ENCODE peak calls at places on chromosome 18, in nine cellular contexts. U, W, N, Q, T, P, S, C and K are unnamed samples.

GRCh38 chr18:41391616-41392610 is 563.1 kb upstream of the PIK3C3 start:
- DNase-seq in U (peak; percentile 28), W (peak; percentile 4), N (peak; percentile 54), Q (peak; percentile 60), T (peak; percentile 41), P (no peak), S (peak; percentile 12), C (no peak), K (peak; percentile 16)

GRCh38 chr18:36572135-36572856 is 256.5 kb downstream of the TPGS2 start:
- DNase-seq in U (no peak), W (peak; percentile 30), N (no peak), Q (peak; percentile 44), T (no peak), P (no peak), S (peak; percentile 23), C (no peak), K (peak; percentile 39)

GRCh38 chr18:24198461-24198860 is 59.6 kb downstream of the CABYR start:
- DNase-seq in U (no peak), W (no peak), N (no peak), Q (no peak), T (no peak), P (no peak), S (peak; percentile 73), C (no peak), K (no peak)

GRCh38 chr18:78123926-78124797 is 855.5 kb upstream of the SALL3 start:
- DNase-seq in U (no peak), W (no peak), N (no peak), Q (no peak), T (no peak), P (no peak), S (no peak), C (no peak), K (no peak)

GRCh38 chr18:42706618-42707017 is 408.9 kb downstream of the RIT2 start:
- DNase-seq in U (no peak), W (peak; percentile 1), N (no peak), Q (no peak), T (no peak), P (no peak), S (no peak), C (no peak), K (no peak)

GRCh38 chr18:11005528-11005927 is 143.8 kb downstream of the PIEZO2 start:
- DNase-seq in U (peak; percentile 82), W (peak; percentile 52), N (peak; percentile 65), Q (peak; percentile 53), T (no peak), P (no peak), S (no peak), C (no peak), K (peak; percentile 63)

GRCh38 chr18:42051411-42051810 is 96.4 kb downstream of the PIK3C3 start:
- DNase-seq in U (no peak), W (no peak), N (no peak), Q (no peak), T (no peak), P (no peak), S (no peak), C (no peak), K (no peak)

GRCh38 chr18:46429649-46430224 is 227.3 kb downstream of the LOXHD1 start:
- DNase-seq in U (no peak), W (no peak), N (no peak), Q (no peak), T (no peak), P (no peak), S (no peak), C (no peak), K (no peak)

GRCh38 chr18:41075212-41075611 is 879.8 kb upstream of the PIK3C3 start:
- DNase-seq in U (no peak), W (peak; percentile 6), N (no peak), Q (peak; percentile 97), T (no peak), P (no peak), S (no peak), C (no peak), K (no peak)

GRCh38 chr18:59042477-59042842 is 97.2 kb upstream of the SEC11C start:
- DNase-seq in U (no peak), W (no peak), N (no peak), Q (no peak), T (no peak), P (no peak), S (no peak), C (no peak), K (no peak)

GRCh38 chr18:8929381-8929780 is 173.1 kb upstream of the NDUFV2 start:
- DNase-seq in U (no peak), W (no peak), N (no peak), Q (peak; percentile 41), T (no peak), P (no peak), S (no peak), C (no peak), K (no peak)
- TF ChIP-seq CTCF in U (no peak), W (no peak), N (no peak), Q (no peak), T (no peak), P (no peak), S (no peak), C (no peak), K (no peak)

GRCh38 chr18:50982086-50982801 is 14.4 kb downstream of the ELAC1 start:
- DNase-seq in U (no peak), W (no peak), N (no peak), Q (no peak), T (no peak), P (no peak), S (no peak), C (no peak), K (no peak)

GRCh38 chr18:50981381-50981780 is 13.5 kb downstream of the ELAC1 start:
- DNase-seq in U (no peak), W (no peak), N (no peak), Q (peak; percentile 42), T (no peak), P (no peak), S (no peak), C (no peak), K (no peak)

GRCh38 chr18:50986360-50987087 is 18.7 kb downstream of the ELAC1 start:
- DNase-seq in U (no peak), W (peak; percentile 13), N (no peak), Q (peak; percentile 63), T (no peak), P (no peak), S (no peak), C (no peak), K (no peak)

GRCh38 chr18:50987261-50987660 is 19.4 kb downstream of the ELAC1 start:
- DNase-seq in U (no peak), W (no peak), N (no peak), Q (no peak), T (no peak), P (no peak), S (no peak), C (no peak), K (no peak)

GRCh38 chr18:50982802-50983179 is 15.0 kb downstream of the ELAC1 start:
- DNase-seq in U (no peak), W (no peak), N (no peak), Q (no peak), T (no peak), P (no peak), S (no peak), C (no peak), K (no peak)
- TF ChIP-seq CTCF in U (no peak), W (no peak), N (no peak), Q (no peak), T (no peak), P (peak; percentile 48), S (no peak), C (no peak), K (no peak)

GRCh38 chr18:56302161-56302560 is 336.2 kb downstream of the TXNL1 start:
- DNase-seq in U (no peak), W (no peak), N (no peak), Q (no peak), T (no peak), P (no peak), S (no peak), C (no peak), K (no peak)

GRCh38 chr18:56296381-56296780 is 342.0 kb downstream of the TXNL1 start:
- DNase-seq in U (no peak), W (no peak), N (no peak), Q (no peak), T (no peak), P (no peak), S (no peak), C (no peak), K (no peak)

GRCh38 chr18:56299740-56300139 is 338.7 kb downstream of the TXNL1 start:
- DNase-seq in U (no peak), W (no peak), N (no peak), Q (no peak), T (no peak), P (no peak), S (no peak), C (no peak), K (no peak)

GRCh38 chr18:56294484-56295183 is 343.8 kb downstream of the TXNL1 start:
- DNase-seq in U (no peak), W (no peak), N (no peak), Q (no peak), T (no peak), P (no peak), S (no peak), C (no peak), K (no peak)

GRCh38 chr18:56298935-56299334 is 339.5 kb downstream of the TXNL1 start:
- DNase-seq in U (no peak), W (peak; percentile 21), N (no peak), Q (peak; percentile 36), T (no peak), P (no peak), S (no peak), C (no peak), K (peak; percentile 60)
- TF ChIP-seq CTCF in U (no peak), W (no peak), N (no peak), Q (peak; percentile 50), T (no peak), P (peak; percentile 80), S (no peak), C (no peak), K (no peak)

GRCh38 chr18:21134895-21135294 is 23.3 kb upstream of the ROCK1 start:
- DNase-seq in U (no peak), W (no peak), N (no peak), Q (no peak), T (peak; percentile 28), P (no peak), S (no peak), C (no peak), K (peak; percentile 18)
- TF ChIP-seq CTCF in U (no peak), W (peak; percentile 41), N (peak; percentile 11), Q (no peak), T (no peak), P (peak; percentile 75), S (peak; percentile 44), C (no peak), K (no peak)

DNA sequence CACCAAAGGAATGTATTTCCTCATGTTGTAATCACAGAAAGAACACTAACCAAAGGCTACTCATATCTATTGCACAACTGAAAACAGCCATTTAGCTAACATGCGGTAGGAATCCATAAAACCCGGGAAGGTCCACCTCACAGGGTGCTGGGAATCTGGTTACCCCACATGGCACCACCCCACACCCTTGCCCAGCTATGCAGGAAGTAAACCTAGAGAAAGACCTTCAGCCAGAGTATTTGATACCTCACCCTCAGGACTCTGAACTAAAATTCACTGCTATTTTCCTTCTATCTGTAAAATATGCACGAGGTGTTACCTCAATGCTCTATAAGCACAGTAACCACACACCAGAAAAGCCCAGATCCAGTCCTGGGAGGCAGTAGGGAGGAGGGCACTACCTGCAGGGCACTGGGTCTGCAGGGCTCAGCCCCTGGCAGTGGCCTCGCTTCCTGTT is 45.8 kb downstream of the PTPN2 start:
- DNase-seq in U (no peak), W (peak; percentile 94), N (peak; percentile 60), Q (peak; percentile 90), T (no peak), P (no peak), S (peak; percentile 27), C (peak; percentile 43), K (peak; percentile 93)
- TF ChIP-seq CTCF in U (no peak), W (no peak), N (no peak), Q (no peak), T (no peak), P (peak; percentile 12), S (no peak), C (no peak), K (no peak)